ENCODE peak calls at places on chromosomes 3 and 15, in six cellular contexts. One of them, this sample, is unnamed.

GRCh38 chr15:68815598-68815997 is 5.1 kb downstream of the ANP32A start:
- DNase-seq in pancreas: no peak
- DNase-seq in neuronal stem cell: no peak
- DNase-seq in left lung: no peak
- DNase-seq in body of pancreas: no peak
- DNase-seq in CD8-positive, alpha-beta memory T cell: no peak
- DNase-seq in this sample: no peak

GRCh38 chr15:49831206-49831965 is 210.5 kb downstream of the DTWD1 start:
- DNase-seq in pancreas: no peak
- DNase-seq in neuronal stem cell: no peak
- DNase-seq in left lung: no peak
- DNase-seq in body of pancreas: peak; percentile 26
- DNase-seq in CD8-positive, alpha-beta memory T cell: no peak
- DNase-seq in this sample: no peak

GRCh38 chr3:52527039-52527731 is 6.5 kb downstream of the NT5DC2 start:
- DNase-seq in pancreas: no peak
- DNase-seq in neuronal stem cell: no peak
- DNase-seq in left lung: peak; percentile 64
- DNase-seq in body of pancreas: peak; percentile 14
- DNase-seq in CD8-positive, alpha-beta memory T cell: no peak
- DNase-seq in this sample: no peak

GRCh38 chr3:10992017-10992945 is at the start of gene SLC6A1:
- DNase-seq in pancreas: no peak
- DNase-seq in neuronal stem cell: peak; percentile 53
- DNase-seq in left lung: no peak
- DNase-seq in body of pancreas: no peak
- DNase-seq in CD8-positive, alpha-beta memory T cell: no peak
- DNase-seq in this sample: peak; percentile 36

GRCh38 chr3:157755254-157755653 is 252.0 kb upstream of the VEPH1 start:
- DNase-seq in pancreas: no peak
- DNase-seq in neuronal stem cell: no peak
- DNase-seq in left lung: no peak
- DNase-seq in body of pancreas: no peak
- DNase-seq in CD8-positive, alpha-beta memory T cell: no peak
- DNase-seq in this sample: no peak

GRCh38 chr3:142723665-142723967 is 218 bp upstream of the TRPC1 start:
- DNase-seq in pancreas: no peak
- DNase-seq in neuronal stem cell: no peak
- DNase-seq in left lung: no peak
- DNase-seq in body of pancreas: no peak
- DNase-seq in CD8-positive, alpha-beta memory T cell: no peak
- DNase-seq in this sample: no peak

GRCh38 chr3:174440350-174440716 is 418.8 kb upstream of the NAALADL2 start:
- DNase-seq in pancreas: no peak
- DNase-seq in neuronal stem cell: no peak
- DNase-seq in left lung: peak; percentile 32
- DNase-seq in body of pancreas: peak; percentile 18
- DNase-seq in CD8-positive, alpha-beta memory T cell: no peak
- DNase-seq in this sample: peak; percentile 23

GRCh38 chr3:16801698-16802097 is 83.1 kb upstream of the PLCL2 start:
- DNase-seq in pancreas: no peak
- DNase-seq in neuronal stem cell: no peak
- DNase-seq in left lung: no peak
- DNase-seq in body of pancreas: no peak
- DNase-seq in CD8-positive, alpha-beta memory T cell: no peak
- DNase-seq in this sample: no peak

GRCh38 chr3:32313723-32314473 is 75.4 kb downstream of the CMTM8 start:
- DNase-seq in pancreas: no peak
- DNase-seq in neuronal stem cell: no peak
- DNase-seq in left lung: no peak
- DNase-seq in body of pancreas: no peak
- DNase-seq in CD8-positive, alpha-beta memory T cell: no peak
- DNase-seq in this sample: no peak

GRCh38 chr3:171068658-171069057 is 42.1 kb upstream of the SLC2A2 start:
- DNase-seq in pancreas: no peak
- DNase-seq in neuronal stem cell: no peak
- DNase-seq in left lung: no peak
- DNase-seq in body of pancreas: no peak
- DNase-seq in CD8-positive, alpha-beta memory T cell: no peak
- DNase-seq in this sample: no peak

GRCh38 chr3:159077860-159078259 is 276.0 kb downstream of the MFSD1 start:
- DNase-seq in pancreas: no peak
- DNase-seq in neuronal stem cell: no peak
- DNase-seq in left lung: no peak
- DNase-seq in body of pancreas: no peak
- DNase-seq in CD8-positive, alpha-beta memory T cell: no peak
- DNase-seq in this sample: no peak

GRCh38 chr3:139836656-139837464 is 98.1 kb upstream of the CLSTN2 start:
- DNase-seq in pancreas: no peak
- DNase-seq in neuronal stem cell: no peak
- DNase-seq in left lung: no peak
- DNase-seq in body of pancreas: peak; percentile 24
- DNase-seq in CD8-positive, alpha-beta memory T cell: no peak
- DNase-seq in this sample: no peak

GRCh38 chr3:112354642-112355333 is 21.8 kb downstream of the CD200 start:
- DNase-seq in pancreas: no peak
- DNase-seq in neuronal stem cell: no peak
- DNase-seq in left lung: no peak
- DNase-seq in body of pancreas: no peak
- DNase-seq in CD8-positive, alpha-beta memory T cell: no peak
- DNase-seq in this sample: no peak

GRCh38 chr3:37308247-37308646 is 133.9 kb upstream of the LRRFIP2 start:
- DNase-seq in pancreas: no peak
- DNase-seq in neuronal stem cell: no peak
- DNase-seq in left lung: no peak
- DNase-seq in body of pancreas: no peak
- DNase-seq in CD8-positive, alpha-beta memory T cell: no peak
- DNase-seq in this sample: no peak

GRCh38 chr3:43074901-43075689 is 30.8 kb downstream of the POMGNT2 start:
- DNase-seq in pancreas: no peak
- DNase-seq in neuronal stem cell: no peak
- DNase-seq in left lung: no peak
- DNase-seq in body of pancreas: no peak
- DNase-seq in CD8-positive, alpha-beta memory T cell: no peak
- DNase-seq in this sample: no peak

GRCh38 chr15:44882499-44882968 is 74.0 kb upstream of the TERB2 start:
- DNase-seq in pancreas: no peak
- DNase-seq in neuronal stem cell: no peak
- DNase-seq in left lung: no peak
- DNase-seq in body of pancreas: no peak
- DNase-seq in CD8-positive, alpha-beta memory T cell: no peak
- DNase-seq in this sample: no peak

GRCh38 chr3:73094127-73094526 is 32.7 kb downstream of the EBLN2 start:
- DNase-seq in pancreas: no peak
- DNase-seq in neuronal stem cell: no peak
- DNase-seq in left lung: no peak
- DNase-seq in body of pancreas: no peak
- DNase-seq in CD8-positive, alpha-beta memory T cell: no peak
- DNase-seq in this sample: no peak

GRCh38 chr3:184608209-184608608 is 46.6 kb downstream of the EPHB3 start:
- DNase-seq in pancreas: no peak
- DNase-seq in neuronal stem cell: no peak
- DNase-seq in left lung: no peak
- DNase-seq in body of pancreas: no peak
- DNase-seq in CD8-positive, alpha-beta memory T cell: peak; percentile 43
- DNase-seq in this sample: no peak

GRCh38 chr15:51083641-51084040 is 11.1 kb downstream of the TNFAIP8L3 start:
- DNase-seq in pancreas: no peak
- DNase-seq in neuronal stem cell: no peak
- DNase-seq in left lung: no peak
- DNase-seq in body of pancreas: no peak
- DNase-seq in CD8-positive, alpha-beta memory T cell: no peak
- DNase-seq in this sample: no peak

GRCh38 chr3:120693439-120694172 is 11.6 kb upstream of the HGD start:
- DNase-seq in pancreas: no peak
- DNase-seq in neuronal stem cell: no peak
- DNase-seq in left lung: no peak
- DNase-seq in body of pancreas: no peak
- DNase-seq in CD8-positive, alpha-beta memory T cell: no peak
- DNase-seq in this sample: no peak

GRCh38 chr3:148955544-148956346 is 35.6 kb upstream of the GYG1 start:
- DNase-seq in pancreas: no peak
- DNase-seq in neuronal stem cell: peak; percentile 43
- DNase-seq in left lung: peak; percentile 35
- DNase-seq in body of pancreas: peak; percentile 76
- DNase-seq in CD8-positive, alpha-beta memory T cell: peak; percentile 12
- DNase-seq in this sample: peak; percentile 79

DNA sequence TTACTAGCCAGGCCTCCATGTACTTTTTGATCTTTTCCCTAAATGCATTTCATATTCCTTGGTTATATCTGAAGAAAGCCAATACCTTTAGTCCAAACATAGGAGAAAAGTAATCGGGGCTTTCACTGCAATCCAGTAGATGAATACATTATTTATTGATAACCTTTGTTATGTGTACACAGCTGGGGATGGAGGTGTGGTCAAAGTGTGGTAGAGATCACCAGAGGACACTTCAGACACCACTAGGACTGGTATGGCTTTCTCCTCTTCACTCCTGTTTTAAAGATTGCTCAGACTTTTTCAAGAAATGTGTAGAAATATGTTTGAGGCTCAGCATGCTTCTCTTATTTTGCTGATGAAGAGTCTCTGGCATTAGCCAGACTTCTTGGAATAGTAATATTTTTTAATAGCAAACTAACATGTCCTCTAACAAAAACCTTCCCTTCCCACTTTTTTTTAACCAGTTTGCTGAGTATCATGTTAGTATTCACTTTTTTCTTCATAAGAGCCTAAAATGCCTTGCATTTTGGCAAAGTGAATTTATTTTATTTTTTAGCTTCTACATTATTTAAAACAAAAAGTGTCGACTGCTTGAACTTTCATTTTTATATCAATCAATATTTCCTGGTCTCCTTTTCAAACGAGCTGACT is 65.6 kb upstream of the MBNL1 start:
- DNase-seq in pancreas: no peak
- DNase-seq in neuronal stem cell: no peak
- DNase-seq in left lung: no peak
- DNase-seq in body of pancreas: no peak
- DNase-seq in CD8-positive, alpha-beta memory T cell: no peak
- DNase-seq in this sample: no peak
- H3K4me3 ChIP-seq in pancreas: no peak overlapping the region
- H3K4me3 ChIP-seq in neuronal stem cell: no peak overlapping the region
- H3K4me3 ChIP-seq in left lung: peak overlapping the region; percentile 22
- H3K4me3 ChIP-seq in body of pancreas: no peak overlapping the region
- H3K4me3 ChIP-seq in CD8-positive, alpha-beta memory T cell: peak overlapping the region; percentile 33
- H3K4me3 ChIP-seq in this sample: no peak overlapping the region

DNA sequence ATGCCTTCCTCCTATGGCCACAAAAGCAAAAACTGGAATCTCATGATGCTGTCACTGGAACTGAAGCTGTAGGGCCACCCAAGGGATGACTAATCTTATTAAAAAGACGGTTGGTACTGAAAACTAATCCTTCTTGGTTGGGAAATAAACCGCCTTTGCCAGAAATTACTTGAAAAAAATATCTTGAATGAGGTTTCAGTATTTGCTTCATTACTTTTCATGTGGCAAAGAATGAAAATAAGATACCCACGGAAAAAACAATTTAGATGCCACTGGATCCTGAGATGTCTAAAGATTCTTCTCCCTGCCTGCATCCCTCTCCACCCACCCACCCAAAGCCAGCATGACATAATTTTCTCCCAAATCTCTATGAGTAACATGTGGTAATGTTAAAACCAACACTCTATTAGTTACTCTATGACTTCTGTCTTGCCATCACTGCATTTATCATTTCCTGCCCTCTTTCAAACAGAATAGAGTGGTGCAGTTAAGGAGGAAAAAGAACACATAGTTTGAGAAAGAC is 111.8 kb upstream of the DPH6 start:
- DNase-seq in pancreas: no peak
- DNase-seq in neuronal stem cell: no peak
- DNase-seq in left lung: no peak
- DNase-seq in body of pancreas: no peak
- DNase-seq in CD8-positive, alpha-beta memory T cell: no peak
- DNase-seq in this sample: no peak
- H3K27ac ChIP-seq in pancreas: no peak overlapping the region
- H3K27ac ChIP-seq in neuronal stem cell: no peak overlapping the region
- H3K27ac ChIP-seq in left lung: no peak overlapping the region
- H3K27ac ChIP-seq in body of pancreas: no peak overlapping the region
- H3K27ac ChIP-seq in CD8-positive, alpha-beta memory T cell: no peak overlapping the region
- H3K27ac ChIP-seq in this sample: no peak overlapping the region

GRCh38 chr3:155188036-155188435 is 105.4 kb downstream of the STRIT1 start:
- DNase-seq in pancreas: no peak
- DNase-seq in neuronal stem cell: no peak
- DNase-seq in left lung: no peak
- DNase-seq in body of pancreas: no peak
- DNase-seq in CD8-positive, alpha-beta memory T cell: no peak
- DNase-seq in this sample: no peak
- H3K4me1 ChIP-seq in pancreas: no peaks in the 10 kb centered on the region
- H3K4me1 ChIP-seq in neuronal stem cell: no peaks in the 10 kb centered on the region
- H3K4me1 ChIP-seq in left lung: no peaks in the 10 kb centered on the region
- H3K4me1 ChIP-seq in body of pancreas: no peaks in the 10 kb centered on the region
- H3K4me1 ChIP-seq in CD8-positive, alpha-beta memory T cell: no peaks in the 10 kb centered on the region
- H3K4me1 ChIP-seq in this sample: no peaks in the 10 kb centered on the region

GRCh38 chr3:108953700-108954099 is at the start of gene GUCA1C:
- DNase-seq in pancreas: no peak
- DNase-seq in neuronal stem cell: no peak
- DNase-seq in left lung: no peak
- DNase-seq in body of pancreas: no peak
- DNase-seq in CD8-positive, alpha-beta memory T cell: no peak
- DNase-seq in this sample: no peak
- H3K4me3 ChIP-seq in pancreas: peak within 1 kb of the TSS; percentile 15
- H3K4me3 ChIP-seq in neuronal stem cell: no peak within 1 kb of the TSS
- H3K4me3 ChIP-seq in left lung: no peak within 1 kb of the TSS
- H3K4me3 ChIP-seq in body of pancreas: no peak within 1 kb of the TSS
- H3K4me3 ChIP-seq in CD8-positive, alpha-beta memory T cell: no peak within 1 kb of the TSS
- H3K4me3 ChIP-seq in this sample: no peak within 1 kb of the TSS

GRCh38 chr3:105847865-105848264 is 20.9 kb downstream of the CBLB start:
- DNase-seq in pancreas: no peak
- DNase-seq in neuronal stem cell: no peak
- DNase-seq in left lung: no peak
- DNase-seq in body of pancreas: no peak
- DNase-seq in CD8-positive, alpha-beta memory T cell: no peak
- DNase-seq in this sample: no peak

GRCh38 chr3:105848821-105849220 is 20.0 kb downstream of the CBLB start:
- DNase-seq in pancreas: no peak
- DNase-seq in neuronal stem cell: no peak
- DNase-seq in left lung: no peak
- DNase-seq in body of pancreas: no peak
- DNase-seq in CD8-positive, alpha-beta memory T cell: no peak
- DNase-seq in this sample: no peak

GRCh38 chr3:105846809-105847208 is 22.0 kb downstream of the CBLB start:
- DNase-seq in pancreas: no peak
- DNase-seq in neuronal stem cell: no peak
- DNase-seq in left lung: no peak
- DNase-seq in body of pancreas: no peak
- DNase-seq in CD8-positive, alpha-beta memory T cell: no peak
- DNase-seq in this sample: no peak

GRCh38 chr3:105845488-105845887 is 23.3 kb downstream of the CBLB start:
- DNase-seq in pancreas: no peak
- DNase-seq in neuronal stem cell: no peak
- DNase-seq in left lung: no peak
- DNase-seq in body of pancreas: no peak
- DNase-seq in CD8-positive, alpha-beta memory T cell: no peak
- DNase-seq in this sample: peak; percentile 53

GRCh38 chr3:105847452-105847851 is 21.4 kb downstream of the CBLB start:
- DNase-seq in pancreas: no peak
- DNase-seq in neuronal stem cell: no peak
- DNase-seq in left lung: no peak
- DNase-seq in body of pancreas: no peak
- DNase-seq in CD8-positive, alpha-beta memory T cell: no peak
- DNase-seq in this sample: no peak
- H3K27ac ChIP-seq in pancreas: no peak overlapping the region
- H3K27ac ChIP-seq in neuronal stem cell: no peak overlapping the region
- H3K27ac ChIP-seq in left lung: no peak overlapping the region
- H3K27ac ChIP-seq in body of pancreas: no peak overlapping the region
- H3K27ac ChIP-seq in CD8-positive, alpha-beta memory T cell: no peak overlapping the region
- H3K27ac ChIP-seq in this sample: no peak overlapping the region

This sample was measured in testis.